ENCODE peak calls at places on chromosomes 2 and 18, in eight cellular contexts. E is stomach; B is iPS-NIHi11; R is hepatic stellate cell; Z is stimulated activated CD8-positive, alpha-beta memory T cell treated with anti-CD3 and anti-CD28 coated beads, Interleukin-2, amount 100 ng/mL, for 1 hour; D is globus pallidus; P is heart left ventricle; Q is cerebellar cortex. N is an unnamed sample.

GRCh38 chr2:191217580-191217979 is 27.6 kb upstream of the MYO1B start:
- DNase-seq in Q (no peak), R (no peak), D (no peak), B (peak), E (no peak), Z (no peak), P (no peak), N (peak)

GRCh38 chr2:238999290-238999741 is 151.4 kb downstream of the TWIST2 start:
- DNase-seq in P (no peak), Z (no peak), D (no peak), B (no peak), E (no peak), Q (no peak), R (no peak), N (no peak)

GRCh38 chr2:48551548-48551947 is 21.6 kb downstream of the STON1 start:
- DNase-seq in Z (no peak), E (no peak), B (no peak), P (no peak), R (no peak), D (no peak), Q (peak), N (no peak)

GRCh38 chr2:217124050-217124449 is 264.2 kb upstream of the TNP1 start:
- DNase-seq in R (no peak), B (no peak), Z (no peak), E (no peak), D (no peak), P (no peak), Q (no peak), N (no peak)

GRCh38 chr2:171365778-171366177 is 68.0 kb downstream of the METTL8 start:
- DNase-seq in D (no peak), R (no peak), Z (no peak), Q (no peak), B (no peak), E (no peak), P (no peak), N (no peak)

GRCh38 chr2:46296216-46296839 is 879 bp upstream of the EPAS1 start:
- DNase-seq in D (peak), Z (no peak), P (peak), E (peak), R (no peak), Q (peak), B (peak), N (peak)

GRCh38 chr18:54075681-54076080 is 148.8 kb downstream of the MBD2 start:
- DNase-seq in D (no peak), R (no peak), P (no peak), E (no peak), Q (no peak), B (no peak), Z (no peak), N (no peak)

GRCh38 chr2:46803911-46804670 is 111.5 kb downstream of the MCFD2 start:
- DNase-seq in B (no peak), Z (no peak), D (no peak), E (no peak), P (no peak), R (peak), Q (no peak), N (no peak)

GRCh38 chr2:240255811-240256703 is 115.6 kb upstream of the OTOS start:
- DNase-seq in R (no peak), P (no peak), B (peak), E (peak), Q (peak), D (no peak), Z (no peak), N (peak)

GRCh38 chr2:212915121-212915782 is 236.2 kb downstream of the IKZF2 start:
- DNase-seq in B (no peak), Q (no peak), Z (no peak), R (no peak), P (no peak), D (no peak), E (no peak), N (no peak)

GRCh38 chr18:75659535-75660023 is 232.1 kb upstream of the SMIM21 start:
- DNase-seq in B (no peak), Q (no peak), P (no peak), E (no peak), Z (no peak), D (no peak), R (no peak), N (no peak)

GRCh38 chr2:142872900-142873724 is 4.4 kb upstream of the KYNU start:
- DNase-seq in B (no peak), Q (no peak), P (no peak), D (no peak), R (no peak), E (no peak), Z (no peak), N (no peak)

GRCh38 chr2:101230541-101230993 is 22.1 kb upstream of the CNOT11 start:
- DNase-seq in P (no peak), E (no peak), R (no peak), Q (no peak), D (no peak), B (no peak), Z (no peak), N (no peak)

GRCh38 chr18:75477913-75478312 is 50.4 kb upstream of the SMIM21 start:
- DNase-seq in E (no peak), B (no peak), P (no peak), Q (no peak), Z (no peak), R (no peak), D (no peak), N (no peak)

GRCh38 chr2:27427863-27428212 is 593 bp upstream of the NRBP1 start:
- DNase-seq in Q (no peak), E (no peak), Z (no peak), R (no peak), B (no peak), D (no peak), P (no peak), N (no peak)

GRCh38 chr2:18304849-18305248 is 255.6 kb downstream of the RDH14 start:
- DNase-seq in D (no peak), Z (no peak), R (no peak), B (no peak), Q (no peak), E (no peak), P (no peak), N (no peak)

GRCh38 chr18:74114206-74114605 is 33.4 kb downstream of the FBXO15 start:
- DNase-seq in E (no peak), D (no peak), Q (no peak), P (no peak), B (no peak), Z (no peak), R (no peak), N (no peak)

GRCh38 chr18:73879771-73880170 is 267.9 kb downstream of the FBXO15 start:
- DNase-seq in Q (no peak), P (no peak), B (no peak), E (no peak), D (no peak), R (peak), Z (no peak), N (no peak)

GRCh38 chr2:95695613-95696012 is 103.8 kb downstream of the TRIM43 start:
- DNase-seq in D (no peak), P (no peak), R (no peak), B (no peak), Z (no peak), Q (no peak), E (no peak), N (no peak)

GRCh38 chr2:121283670-121284245 is 1.2 kb downstream of the TFCP2L1 start:
- DNase-seq in D (no peak), Z (no peak), E (no peak), Q (no peak), R (no peak), B (no peak), P (no peak), N (no peak)

GRCh38 chr18:37124511-37124910 is 295.6 kb downstream of the KIAA1328 start:
- DNase-seq in E (no peak), Q (no peak), B (no peak), Z (no peak), P (no peak), D (no peak), R (no peak), N (no peak)

GRCh38 chr2:152428800-152429637 is 94.0 kb downstream of the FMNL2 start:
- DNase-seq in R (no peak), P (no peak), Q (peak), B (no peak), D (no peak), E (no peak), Z (no peak), N (no peak)

GRCh38 chr18:33157893-33158292 is 282.6 kb downstream of the CCDC178 start:
- DNase-seq in E (no peak), Q (no peak), R (no peak), Z (no peak), B (no peak), D (no peak), P (no peak), N (no peak)

GRCh38 chr2:235597081-235597615 is 103.3 kb downstream of the AGAP1 start:
- DNase-seq in B (no peak), D (no peak), Q (no peak), R (no peak), P (no peak), Z (no peak), E (no peak), N (no peak)

GRCh38 chr2:104846182-104846954 is 7.5 kb upstream of the POU3F3 start:
- DNase-seq in D (peak), Z (no peak), Q (no peak), B (no peak), P (no peak), E (no peak), R (no peak), N (no peak)

GRCh38 chr2:68766378-68766845 is 31.8 kb downstream of the ARHGAP25 start:
- DNase-seq in E (peak), B (no peak), Q (no peak), R (no peak), Z (peak), D (peak), P (no peak), N (no peak)

GRCh38 chr18:48932822-48933510 is 17.8 kb downstream of the SMAD7 start:
- DNase-seq in P (no peak), R (no peak), Q (no peak), E (no peak), Z (no peak), B (no peak), D (no peak), N (no peak)

GRCh38 chr18:21991081-21991534 is 178.3 kb upstream of the GATA6 start:
- DNase-seq in D (no peak), Q (no peak), B (no peak), Z (no peak), R (no peak), P (no peak), E (no peak), N (peak)

GRCh38 chr2:172253190-172254052 is 150.7 kb upstream of the DLX2 start:
- DNase-seq in Q (no peak), E (peak), Z (peak), R (peak), P (peak), D (no peak), B (no peak), N (no peak)

GRCh38 chr2:201484805-201485204 is 33.3 kb downstream of the STRADB start:
- DNase-seq in Q (no peak), R (no peak), Z (no peak), B (no peak), E (no peak), P (no peak), D (no peak), N (no peak)

GRCh38 chr2:135733045-135733444 is 8.6 kb upstream of the UBXN4 start:
- DNase-seq in Q (no peak), Z (no peak), B (no peak), R (no peak), D (no peak), E (no peak), P (no peak), N (no peak)

GRCh38 chr2:67752964-67753363 is 309.8 kb downstream of the C1D start:
- DNase-seq in Q (no peak), Z (no peak), P (no peak), B (no peak), E (no peak), R (peak), D (no peak), N (no peak)

GRCh38 chr2:135023886-135024285 is 23.4 kb downstream of the MAP3K19 start:
- DNase-seq in D (no peak), Q (no peak), E (no peak), P (no peak), R (no peak), B (no peak), Z (no peak), N (no peak)

GRCh38 chr2:42653039-42653438 is 84.6 kb downstream of the MTA3 start:
- DNase-seq in P (no peak), Z (no peak), E (no peak), Q (no peak), D (no peak), B (no peak), R (no peak), N (no peak)

GRCh38 chr2:217149087-217149660 is 289.3 kb upstream of the TNP1 start:
- DNase-seq in B (no peak), R (no peak), E (no peak), Z (no peak), D (no peak), P (no peak), Q (no peak), N (no peak)

GRCh38 chr2:212193803-212194202 is 344.8 kb downstream of the ERBB4 start:
- DNase-seq in P (no peak), D (no peak), B (no peak), R (no peak), Q (peak), E (no peak), Z (no peak), N (no peak)

GRCh38 chr2:27776097-27776496 is 4.6 kb downstream of the MRPL33 start:
- DNase-seq in P (peak), D (no peak), B (no peak), Q (no peak), R (no peak), Z (no peak), E (no peak), N (no peak)

GRCh38 chr2:45242161-45242741 is 233.0 kb upstream of the SIX2 start:
- DNase-seq in R (no peak), E (no peak), Z (no peak), P (peak), Q (no peak), D (peak), B (no peak), N (no peak)

GRCh38 chr18:68662779-68663178 is 52.1 kb downstream of the TMX3 start:
- DNase-seq in Z (no peak), B (no peak), D (no peak), Q (no peak), E (no peak), P (no peak), R (no peak), N (peak)

N was measured in GM23338.